ENCODE peak calls at places on chromosomes 2 and 18, in seven cellular contexts. W is lower lobe of right lung; N is A172; V is NCI-H510A treated with DMSO at 0.1 percent for 48 hours; I is GM04504; O is H7; Q is stimulated activated CD4-positive, alpha-beta T cell treated with anti-CD3 and anti-CD28 coated beads, Interleukin-12 subunit alpha, Interleukin-12 subunit beta, amount 100 ng/mL, for 24 hours. Z is an unnamed sample.

GRCh38 chr18:23032030-23032582 is 99.0 kb downstream of the RBBP8 start:
- DNase-seq in W (no peak), N (peak; percentile 84), V (no peak), I (peak; percentile 67), O (peak; percentile 11), Q (no peak), Z (no peak)

GRCh38 chr2:232534940-232535735 is 4.4 kb upstream of the CHRNG start:
- DNase-seq in W (peak; percentile 35), N (no peak), V (no peak), I (no peak), O (peak; percentile 56), Q (no peak), Z (no peak)

GRCh38 chr2:190469770-190470169 is 61.6 kb downstream of the MFSD6 start:
- DNase-seq in W (no peak), N (peak; percentile 85), V (peak; percentile 96), I (peak; percentile 40), O (no peak), Q (no peak), Z (no peak)

GRCh38 chr2:74438248-74438647 is 3.5 kb downstream of the RTKN start:
- DNase-seq in W (no peak), N (no peak), V (no peak), I (no peak), O (peak; percentile 36), Q (no peak), Z (no peak)

GRCh38 chr2:235765181-235765820 is 271.5 kb downstream of the AGAP1 start:
- DNase-seq in W (no peak), N (peak; percentile 77), V (no peak), I (peak; percentile 46), O (no peak), Q (no peak), Z (no peak)

GRCh38 chr2:223947711-223948205 is 2.6 kb upstream of the WDFY1 start:
- DNase-seq in W (no peak), N (no peak), V (no peak), I (no peak), O (peak; percentile 30), Q (no peak), Z (no peak)

GRCh38 chr18:51988277-51988676 is 351.7 kb upstream of the DCC start:
- DNase-seq in W (no peak), N (no peak), V (no peak), I (no peak), O (peak; percentile 26), Q (no peak), Z (no peak)

GRCh38 chr18:54280206-54280550 is 10.9 kb downstream of the POLI start:
- DNase-seq in W (no peak), N (no peak), V (no peak), I (no peak), O (peak; percentile 6), Q (no peak), Z (no peak)

GRCh38 chr2:69149631-69150215 is 136.7 kb downstream of the ANTXR1 start:
- DNase-seq in W (no peak), N (peak; percentile 41), V (no peak), I (peak; percentile 34), O (peak; percentile 68), Q (no peak), Z (no peak)

GRCh38 chr2:57981369-57981768 is 65.2 kb upstream of the VRK2 start:
- DNase-seq in W (no peak), N (peak; percentile 67), V (no peak), I (peak; percentile 45), O (no peak), Q (no peak), Z (no peak)

GRCh38 chr2:211454684-211455083 is 898.3 kb downstream of the CPS1 start:
- DNase-seq in W (no peak), N (no peak), V (peak; percentile 4), I (no peak), O (no peak), Q (no peak), Z (peak; percentile 39)

GRCh38 chr2:100241236-100241635 is 81.1 kb downstream of the LONRF2 start:
- DNase-seq in W (no peak), N (no peak), V (no peak), I (no peak), O (no peak), Q (no peak), Z (no peak)

GRCh38 chr2:152336854-152337510 is 2.0 kb downstream of the FMNL2 start:
- DNase-seq in W (no peak), N (peak; percentile 21), V (peak; percentile 35), I (no peak), O (peak; percentile 31), Q (no peak), Z (peak; percentile 62)